ENCODE peak calls at places on chromosomes 5 and 9, in six cellular contexts. L, Q, I, Y, D and O are unnamed samples.

GRCh38 chr9:91896513-91897121 is 53.4 kb downstream of the ROR2 start:
- DNase-seq in Q (no peak), D (peak), Y (peak), I (no peak), L (no peak), O (no peak)

GRCh38 chr5:177527595-177527994 is 10.8 kb upstream of the DDX41 start:
- DNase-seq in I (no peak), D (no peak), Q (no peak), L (no peak), Y (no peak), O (no peak)

GRCh38 chr5:73067213-73067612 is 53.2 kb upstream of the TMEM171 start:
- DNase-seq in I (no peak), D (no peak), Q (no peak), L (no peak), Y (peak), O (no peak)

GRCh38 chr9:104412238-104412637 is 91.8 kb upstream of the OR13F1 start:
- DNase-seq in D (no peak), Y (no peak), Q (no peak), I (no peak), L (peak), O (peak)

GRCh38 chr5:158560170-158560569 is 539.5 kb downstream of the EBF1 start:
- DNase-seq in D (no peak), I (no peak), L (no peak), Y (no peak), Q (no peak), O (no peak)

GRCh38 chr5:23930985-23931384 is 423.6 kb downstream of the PRDM9 start:
- DNase-seq in Y (no peak), D (no peak), Q (no peak), I (no peak), L (no peak), O (no peak)

GRCh38 chr5:120304653-120305052 is 159.4 kb upstream of the PRR16 start:
- DNase-seq in Y (peak), D (peak), L (no peak), I (no peak), Q (no peak), O (no peak)

GRCh38 chr9:128006360-128007024 is 25.7 kb upstream of the EEIG1 start:
- DNase-seq in Q (no peak), I (no peak), D (peak), Y (peak), L (no peak), O (no peak)

GRCh38 chr9:118529210-118529609 is 825.0 kb downstream of the TLR4 start:
- DNase-seq in D (peak), Y (no peak), Q (no peak), L (no peak), I (no peak), O (peak)

GRCh38 chr9:137581361-137582285 is 2.9 kb upstream of the DPH7 start:
- DNase-seq in L (no peak), D (no peak), Q (no peak), Y (no peak), I (no peak), O (no peak)

DNA sequence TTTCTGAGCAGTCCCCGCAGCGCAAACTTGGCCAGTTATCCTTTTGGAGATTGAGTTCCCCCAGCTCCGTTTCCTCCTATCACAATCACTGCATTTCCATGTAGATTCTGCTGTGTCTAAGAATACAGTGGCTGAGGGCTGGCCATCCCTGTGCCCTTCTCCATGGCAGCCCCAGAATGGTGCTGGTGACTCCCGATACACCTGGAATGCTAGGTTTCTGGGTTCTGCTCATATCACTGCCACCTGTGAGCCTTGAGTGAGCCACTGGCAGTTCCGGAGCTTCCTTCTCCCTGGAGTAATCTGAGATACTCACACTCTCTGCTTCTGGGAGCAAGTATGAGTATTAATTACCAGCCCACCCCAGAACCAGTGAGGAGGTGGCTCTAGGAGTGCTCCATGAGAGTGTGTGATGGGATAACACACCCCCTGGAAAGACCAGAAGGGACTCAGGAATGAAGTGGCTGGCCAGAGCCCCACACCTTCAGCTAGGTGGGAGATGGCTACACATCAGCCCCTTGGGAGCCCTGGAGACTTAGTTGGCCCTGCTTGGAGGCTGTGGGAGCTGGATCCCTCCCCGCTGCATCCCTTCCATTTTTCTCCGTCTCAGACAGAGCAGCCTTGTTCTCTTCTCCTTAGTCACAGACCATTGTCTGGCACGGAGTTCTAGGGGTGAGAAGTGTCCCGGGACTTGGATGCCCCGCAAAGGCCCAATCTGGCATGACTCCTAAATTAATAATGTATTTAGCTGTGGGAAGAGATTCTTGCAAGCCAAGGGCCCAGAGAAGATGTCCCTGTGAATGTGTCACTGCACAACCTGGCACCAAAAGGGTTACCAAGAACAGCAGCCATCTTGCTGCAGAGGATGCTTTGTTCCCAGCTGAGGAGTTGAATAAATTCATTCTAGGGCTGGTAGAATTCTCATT is 4.9 kb downstream of the PCDHGC5 start:
- DNase-seq in I (no peak), L (no peak), Y (peak), D (no peak), Q (no peak), O (no peak)
- H2BK15ac ChIP-seq in I (peak), L (peak), Y (no peak), D (no peak), Q (no peak), O (no peak)

GRCh38 chr5:150758534-150759333 is at the start of gene DCTN4:
- DNase-seq in Y (peak), D (peak), I (peak), L (peak), Q (peak), O (peak)
- H3K4ac ChIP-seq in Y (peak), D (peak), I (peak), L (no peak), Q (no peak), O (peak)

GRCh38 chr9:135152608-135153337 is 65.3 kb downstream of the OLFM1 start:
- DNase-seq in Q (peak), I (peak), D (no peak), Y (no peak), L (no peak), O (peak)
- H2BK15ac ChIP-seq in Q (no peak), I (no peak), D (no peak), Y (no peak), L (no peak), O (no peak)

GRCh38 chr5:151570058-151570457 is 21.1 kb downstream of the FAT2 start:
- DNase-seq in I (no peak), L (no peak), Y (no peak), Q (no peak), D (no peak), O (no peak)
- H3K4ac ChIP-seq in I (no peak), L (no peak), Y (no peak), Q (no peak), D (no peak), O (no peak)

GRCh38 chr5:56717253-56717987 is 97.9 kb upstream of the MAP3K1 start:
- DNase-seq in L (no peak), Q (no peak), Y (no peak), D (no peak), I (no peak), O (no peak)

GRCh38 chr5:56712895-56713565 is 102.3 kb upstream of the MAP3K1 start:
- DNase-seq in I (no peak), Q (no peak), L (no peak), Y (no peak), D (no peak), O (no peak)

GRCh38 chr5:56711191-56711590 is 104.2 kb upstream of the MAP3K1 start:
- DNase-seq in Y (peak), Q (no peak), I (no peak), D (peak), L (no peak), O (no peak)

DNA sequence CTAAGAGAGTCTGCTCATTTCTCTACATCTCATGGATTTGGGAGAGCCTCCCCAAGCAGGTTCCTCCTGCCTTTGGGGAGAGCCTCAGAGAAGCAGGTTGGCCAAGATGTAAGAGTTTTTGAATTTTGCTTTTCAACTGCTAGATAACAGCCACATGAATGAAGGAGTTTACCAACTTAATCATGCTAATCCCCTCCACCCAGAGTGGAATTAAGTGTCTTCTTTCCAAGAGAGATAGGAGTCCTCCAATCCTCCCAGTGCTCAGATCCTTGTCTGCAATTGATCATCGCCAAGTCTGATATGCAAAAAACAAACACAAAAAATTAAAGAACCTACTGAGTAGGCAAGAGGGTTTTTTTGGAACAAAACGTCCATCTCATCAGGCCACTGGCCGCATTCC is 99.4 kb upstream of the MAP3K1 start:
- DNase-seq in L (no peak), Q (no peak), Y (no peak), D (no peak), I (no peak), O (peak)
- H2BK15ac ChIP-seq in L (no peak), Q (no peak), Y (no peak), D (no peak), I (no peak), O (no peak)

DNA sequence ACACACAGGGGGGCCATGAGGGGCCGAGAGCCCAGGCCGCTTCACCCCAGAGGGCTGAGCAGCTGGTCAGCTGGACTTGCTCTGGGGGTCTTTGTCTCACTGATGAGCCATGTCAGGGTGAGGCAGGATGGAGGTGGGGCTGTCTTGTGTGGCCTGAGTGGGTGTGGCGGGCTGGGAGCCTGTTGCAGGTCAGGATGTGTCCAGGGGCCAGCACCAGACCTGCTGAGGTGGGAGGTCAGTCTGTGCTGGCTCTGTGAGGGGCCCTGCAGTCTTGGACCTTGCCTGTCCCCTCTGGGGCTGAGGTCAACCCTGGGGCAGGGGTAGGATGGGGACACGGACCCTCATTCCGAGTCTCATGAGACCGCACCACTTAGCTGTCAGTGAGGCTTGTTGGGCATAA is 56.9 kb downstream of the RXRA start:
- DNase-seq in D (no peak), Y (no peak), Q (no peak), L (no peak), I (no peak), O (no peak)
- H3K4ac ChIP-seq in D (no peak), Y (no peak), Q (no peak), L (no peak), I (no peak), O (no peak)

GRCh38 chr5:81717815-81718214 is 33.1 kb downstream of the SSBP2 start:
- DNase-seq in I (no peak), D (peak), L (no peak), Y (peak), Q (no peak), O (no peak)
- H2BK15ac ChIP-seq in I (no peak), D (no peak), L (no peak), Y (no peak), Q (no peak), O (no peak)